ENCODE peak calls at places on chromosomes 16 and 17, in five cellular contexts. J is stimulated activated CD8-positive, alpha-beta memory T cell treated with anti-CD3 and anti-CD28 coated beads, Interleukin-2, amount 100 ng/mL, for 1 hour; S is ELR; L is LHCN-M2; O is GDM1. N is an unnamed sample.
A peak's percentile ranks its signal among the peaks of the same experiment; 100 is the strongest.

GRCh38 chr16:89687092-89687940 is 827 bp downstream of the CDK10 start:
- DNase-seq in J (no peak), S (peak; percentile 68), L (peak; percentile 47), O (no peak), N (no peak)

GRCh38 chr17:13154932-13155331 is 137.1 kb upstream of the ELAC2 start:
- DNase-seq in J (no peak), S (no peak), L (no peak), O (no peak), N (no peak)

GRCh38 chr16:75402821-75403475 is 30.4 kb downstream of the CFDP1 start:
- DNase-seq in J (no peak), S (peak; percentile 67), L (peak; percentile 40), O (no peak), N (no peak)

GRCh38 chr17:81523139-81524062 is 4.8 kb upstream of the FSCN2 start:
- DNase-seq in J (no peak), S (peak; percentile 41), L (peak; percentile 65), O (no peak), N (peak; percentile 34)

GRCh38 chr17:28405632-28406477 is at the start of gene SLC46A1:
- DNase-seq in J (peak; percentile 19), S (peak; percentile 50), L (no peak), O (no peak), N (peak; percentile 42)

GRCh38 chr17:34369196-34369500 is 6.1 kb upstream of the CCL1 start:
- DNase-seq in J (no peak), S (no peak), L (no peak), O (no peak), N (no peak)

GRCh38 chr16:22318690-22319358 is 21.6 kb downstream of the POLR3E start:
- DNase-seq in J (peak; percentile 26), S (peak; percentile 51), L (peak; percentile 18), O (peak; percentile 0), N (no peak)

GRCh38 chr17:73420897-73421296 is 109.1 kb upstream of the CDC42EP4 start:
- DNase-seq in J (no peak), S (peak; percentile 88), L (peak; percentile 12), O (no peak), N (no peak)

GRCh38 chr16:260326-260725 is 15.4 kb downstream of the RGS11 start:
- DNase-seq in J (no peak), S (no peak), L (no peak), O (no peak), N (no peak)

GRCh38 chr16:7231762-7232161 is 100.9 kb upstream of the RBFOX1 start:
- DNase-seq in J (no peak), S (no peak), L (no peak), O (no peak), N (no peak)

GRCh38 chr17:79976451-79976850 is 59.2 kb downstream of the TBC1D16 start:
- DNase-seq in J (no peak), S (no peak), L (no peak), O (no peak), N (no peak)

GRCh38 chr17:76909971-76910760 is 42.0 kb downstream of the MGAT5B start:
- DNase-seq in J (no peak), S (peak; percentile 44), L (peak; percentile 10), O (no peak), N (peak; percentile 29)